ENCODE peak calls at places on chromosomes 7 and 10, in four cellular contexts. Z is IMR-90, B is K562, G is A549. M is an unnamed sample.

GRCh38 chr7:71173955-71174354 is 42.0 kb downstream of the GALNT17 start:
- DNase-seq in Z (no peak), G (no peak), B (no peak), M (no peak)

GRCh38 chr7:26379711-26380110 is 88.0 kb downstream of the SNX10 start:
- DNase-seq in B (no peak), G (no peak), Z (no peak), M (no peak)

GRCh38 chr10:62899316-62899715 is 83.2 kb upstream of the EGR2 start:
- DNase-seq in B (no peak), G (no peak), Z (no peak), M (no peak)

GRCh38 chr10:117587036-117587435 is 44.5 kb downstream of the EMX2 start:
- DNase-seq in G (no peak), B (no peak), Z (no peak), M (no peak)

GRCh38 chr7:121515651-121516401 is 119.7 kb upstream of the FAM3C start:
- DNase-seq in G (no peak), Z (no peak), B (no peak), M (no peak)

GRCh38 chr10:89837173-89838001 is 136.0 kb downstream of the KIF20B start:
- DNase-seq in Z (peak), G (no peak), B (no peak), M (no peak)

GRCh38 chr10:29643785-29644501 is 9.2 kb upstream of the SVIL start:
- DNase-seq in B (no peak), Z (peak), G (no peak), M (no peak)

GRCh38 chr10:357201-357950 is 222.1 kb downstream of the ZMYND11 start:
- DNase-seq in B (no peak), Z (no peak), G (no peak), M (no peak)

GRCh38 chr10:71077143-71077581 is 135.2 kb upstream of the UNC5B start:
- DNase-seq in B (no peak), G (no peak), Z (no peak), M (no peak)

GRCh38 chr10:102967123-102967522 is 49.0 kb downstream of the CNNM2 start:
- DNase-seq in G (no peak), B (no peak), Z (no peak), M (no peak)

GRCh38 chr10:12201543-12201942 is 5.6 kb downstream of the CDC123 start:
- DNase-seq in Z (no peak), G (no peak), B (no peak), M (no peak)

GRCh38 chr10:12205082-12205481 is 9.1 kb downstream of the CDC123 start:
- DNase-seq in G (no peak), B (no peak), Z (no peak), M (no peak)

GRCh38 chr10:12200850-12201249 is 4.9 kb downstream of the CDC123 start:
- DNase-seq in B (no peak), G (no peak), Z (no peak), M (no peak)

GRCh38 chr10:12198156-12198555 is 2.2 kb downstream of the CDC123 start:
- DNase-seq in Z (no peak), B (no peak), G (no peak), M (no peak)

DNA sequence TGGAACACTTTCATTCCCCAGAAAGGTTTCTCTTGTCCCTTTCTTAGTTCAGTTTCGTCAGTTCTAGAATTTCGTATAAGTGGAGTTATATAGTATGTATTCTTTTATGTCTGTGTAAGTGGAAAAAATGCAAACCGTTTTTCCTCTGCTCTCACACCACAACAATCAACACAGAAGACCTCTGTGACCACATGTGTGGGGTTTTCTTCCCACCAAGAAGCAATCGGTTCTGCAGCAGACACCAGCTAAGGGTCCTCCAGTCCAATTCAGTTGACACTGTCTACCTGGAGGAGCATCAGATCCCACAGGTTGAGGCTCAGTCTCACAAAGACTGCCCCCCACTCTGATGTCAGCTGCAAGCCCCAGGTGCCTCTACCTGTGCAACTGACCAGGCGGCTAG is 6.2 kb downstream of the CDC123 start:
- DNase-seq in Z (no peak), B (no peak), G (no peak), M (no peak)
- TF ChIP-seq MAZ in Z (no peak), B (no peak), G (no peak), M (no peak)

DNA sequence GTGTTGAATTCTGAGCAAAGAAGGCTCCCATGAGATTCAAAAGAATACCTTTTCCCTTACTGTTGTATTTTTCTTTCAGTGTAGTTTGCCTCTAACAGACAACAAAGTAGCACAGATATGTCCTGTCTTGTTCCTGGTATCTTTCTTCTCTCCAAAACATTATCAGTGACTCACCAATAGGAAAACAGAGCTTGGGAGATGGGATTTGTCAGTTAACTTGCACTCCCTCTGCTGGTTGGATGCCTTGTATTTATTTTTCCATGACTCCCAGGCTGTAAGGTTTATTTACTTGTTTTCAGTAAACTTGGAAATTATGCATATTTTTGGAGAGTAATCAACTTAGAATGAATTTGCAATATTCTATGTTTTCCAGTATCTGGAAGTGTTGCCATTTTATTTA is 129.7 kb downstream of the SAMD9 start:
- DNase-seq in B (peak), Z (peak), G (peak), M (peak)
- TF ChIP-seq MAZ in B (no peak), Z (no peak), G (no peak), M (no peak)

GRCh38 chr7:108528183-108528712 is 2.3 kb upstream of the PNPLA8 start:
- DNase-seq in G (no peak), Z (no peak), B (no peak), M (no peak)

GRCh38 chr7:108525985-108526767 is at the start of gene PNPLA8:
- DNase-seq in Z (peak), B (peak), G (peak), M (peak)

GRCh38 chr7:108526768-108527017 is 758 bp upstream of the PNPLA8 start:
- DNase-seq in Z (no peak), G (no peak), B (no peak), M (no peak)

GRCh38 chr7:108522780-108523179 is 3.2 kb downstream of the PNPLA8 start:
- DNase-seq in B (no peak), Z (no peak), G (no peak), M (no peak)

GRCh38 chr7:108525327-108525984 is 479 bp downstream of the PNPLA8 start:
- DNase-seq in Z (peak), B (peak), G (peak), M (peak)
- TF ChIP-seq MAZ in Z (no peak), B (no peak), G (no peak), M (no peak)

DNA sequence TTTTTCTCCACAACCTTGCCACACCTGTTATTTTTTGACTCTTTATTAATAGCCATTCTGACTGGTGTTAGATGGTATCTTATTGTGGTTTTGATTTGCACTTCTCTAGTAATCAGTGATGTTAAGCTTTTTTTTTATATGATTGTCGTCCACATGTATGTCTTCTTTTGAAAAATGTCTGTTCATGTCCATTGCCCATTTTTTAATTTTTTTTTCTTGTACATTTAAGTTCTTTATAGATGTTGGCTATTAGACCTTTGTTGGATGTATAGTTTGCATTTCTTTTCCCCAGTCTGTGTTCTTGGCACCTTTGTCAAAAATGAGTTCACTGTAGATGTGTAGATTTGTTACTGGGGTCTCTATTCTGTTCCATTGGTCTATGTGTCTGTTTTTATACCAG is 28.8 kb downstream of the ZSCAN25 start:
- DNase-seq in B (no peak), Z (no peak), G (no peak), M (no peak)
- TF ChIP-seq MAZ in B (no peak), Z (no peak), G (no peak), M (no peak)

DNA sequence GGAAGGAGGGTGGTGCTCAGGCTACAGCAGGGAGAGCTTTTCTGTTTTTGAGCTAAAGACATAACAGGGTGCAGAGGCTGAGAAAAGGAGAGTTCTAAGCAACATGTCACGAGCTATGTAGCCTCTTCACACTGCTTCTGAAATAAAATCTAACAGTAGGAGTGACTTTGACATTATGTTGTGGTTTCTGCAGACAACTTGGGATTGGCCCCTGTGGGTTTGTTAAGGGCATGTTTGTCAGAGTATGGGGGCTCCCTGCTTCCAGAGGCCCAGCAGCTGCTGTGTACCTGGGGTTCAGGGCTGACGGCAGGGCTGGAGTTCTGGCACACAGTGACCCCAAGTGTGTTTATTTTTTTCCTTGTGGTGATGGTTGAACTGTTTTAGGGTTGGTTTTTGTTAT is 24.7 kb downstream of the MMRN2 start:
- DNase-seq in B (no peak), Z (no peak), G (no peak), M (no peak)
- TF ChIP-seq MAZ in B (no peak), Z (no peak), G (no peak), M (no peak)

GRCh38 chr7:103932389-103932788 is 57.1 kb downstream of the RELN start:
- DNase-seq in G (no peak), Z (no peak), B (no peak), M (no peak)
- TF ChIP-seq MAZ in G (no peak), Z (no peak), B (no peak), M (no peak)

DNA sequence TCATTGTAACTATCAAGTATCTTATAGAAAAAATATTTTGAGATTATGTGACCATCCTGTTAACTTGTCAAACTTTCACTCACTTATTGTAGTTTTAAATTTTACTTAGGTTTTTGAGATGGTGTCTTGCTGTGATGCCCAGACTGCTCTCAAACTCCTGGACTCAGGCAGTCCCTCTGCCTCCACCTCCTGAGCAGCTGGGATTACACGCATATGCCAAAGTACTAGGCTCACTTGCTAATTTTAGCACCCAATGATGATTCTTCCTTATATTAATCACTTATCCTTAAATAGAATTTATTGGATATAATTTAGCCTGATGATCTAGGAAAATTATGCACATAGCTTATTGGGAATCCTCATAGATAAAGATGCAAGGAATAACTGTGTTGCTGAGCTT is 104.9 kb downstream of the BTRC start:
- DNase-seq in G (no peak), B (no peak), Z (no peak), M (no peak)
- TF ChIP-seq MAZ in G (no peak), B (no peak), Z (no peak), M (no peak)

GRCh38 chr10:44756235-44756634 is 154.9 kb upstream of the TMEM72 start:
- DNase-seq in Z (peak), G (no peak), B (no peak), M (no peak)

GRCh38 chr10:44757551-44758205 is 153.5 kb upstream of the TMEM72 start:
- DNase-seq in B (no peak), Z (no peak), G (no peak), M (no peak)

GRCh38 chr10:44747593-44748172 is 163.5 kb upstream of the TMEM72 start:
- DNase-seq in G (no peak), B (no peak), Z (no peak), M (no peak)

GRCh38 chr10:44749141-44749540 is 162.0 kb upstream of the TMEM72 start:
- DNase-seq in B (no peak), G (no peak), Z (no peak), M (no peak)

GRCh38 chr10:44752451-44753441 is 158.4 kb upstream of the TMEM72 start:
- DNase-seq in Z (peak), B (no peak), G (peak), M (no peak)
- TF ChIP-seq MAZ in Z (no peak), B (no peak), G (no peak), M (no peak)

DNA sequence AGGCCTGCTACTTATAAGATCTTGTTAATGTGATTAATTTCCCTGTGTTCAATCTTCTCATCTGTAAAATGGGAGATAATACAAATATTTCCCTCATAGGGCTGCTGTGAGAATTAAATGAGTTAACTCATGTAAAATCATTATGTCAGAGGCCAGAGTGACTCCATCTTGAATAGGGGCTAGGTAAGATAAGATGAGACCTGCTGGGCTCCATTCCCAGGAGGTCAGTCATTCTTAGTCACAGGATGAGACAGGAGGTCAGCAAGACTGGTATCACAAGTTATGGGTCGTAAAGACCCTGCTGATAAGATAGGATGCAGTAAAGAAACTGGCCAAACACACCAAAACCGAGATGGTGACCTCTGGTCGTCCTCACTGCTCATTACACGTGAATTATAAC is 200.7 kb downstream of the CYP26A1 start:
- DNase-seq in Z (no peak), B (no peak), G (no peak), M (no peak)
- TF ChIP-seq MAZ in Z (no peak), B (no peak), G (no peak), M (no peak)

GRCh38 chr7:45391618-45392451 is 182.3 kb upstream of the ADCY1 start:
- DNase-seq in G (no peak), B (peak), Z (no peak), M (no peak)
- TF ChIP-seq MAZ in G (no peak), B (no peak), Z (no peak), M (no peak)